ENCODE peak calls at places on chromosomes 2 and 18, in four cellular contexts. X is fibroblast of mammary gland, H is NCI-H774, L is tibial nerve. J is an unnamed sample.

GRCh38 chr2:162833345-162833744 is 5.2 kb downstream of the KCNH7 start:
- DNase-seq in X (no peak), L (no peak), H (no peak), J (no peak)

GRCh38 chr2:149490296-149490695 is 97.3 kb downstream of the MMADHC start:
- DNase-seq in X (peak), L (no peak), H (no peak), J (no peak)

GRCh38 chr2:66582364-66582974 is 147.5 kb downstream of the MEIS1 start:
- DNase-seq in X (no peak), H (no peak), L (no peak), J (no peak)

GRCh38 chr2:3953117-3953516 is 249.7 kb downstream of the DCDC2C start:
- DNase-seq in H (no peak), X (no peak), L (no peak), J (no peak)

GRCh38 chr2:197891897-197892442 is 87.6 kb downstream of the PLCL1 start:
- DNase-seq in L (no peak), X (no peak), H (no peak), J (no peak)

GRCh38 chr2:167196461-167197252 is 308.4 kb downstream of the XIRP2 start:
- DNase-seq in L (no peak), X (peak), H (peak), J (no peak)

GRCh38 chr2:240151477-240152031 is 11.1 kb upstream of the OTOS start:
- DNase-seq in H (no peak), L (no peak), X (no peak), J (no peak)

GRCh38 chr2:225400060-225400511 is 576 bp downstream of the NYAP2 start:
- DNase-seq in L (no peak), H (peak), X (peak), J (no peak)

GRCh38 chr18:23106575-23106974 is 28.7 kb upstream of the CABLES1 start:
- DNase-seq in H (no peak), X (peak), L (no peak), J (peak)

GRCh38 chr2:9686061-9686460 is 55.3 kb upstream of the YWHAQ start:
- DNase-seq in H (no peak), L (no peak), X (no peak), J (no peak)

GRCh38 chr2:134398300-134398699 is 144.4 kb downstream of the MGAT5 start:
- DNase-seq in L (no peak), H (no peak), X (peak), J (no peak)

GRCh38 chr2:20474757-20475566 is 28.1 kb downstream of the RHOB start:
- DNase-seq in L (no peak), H (no peak), X (no peak), J (no peak)

GRCh38 chr2:160657206-160657605 is 163.6 kb upstream of the RBMS1 start:
- DNase-seq in L (no peak), H (no peak), X (peak), J (no peak)

GRCh38 chr2:3612639-3613523 is 18.0 kb downstream of the COLEC11 start:
- DNase-seq in H (no peak), X (no peak), L (no peak), J (peak)

GRCh38 chr2:98334439-98335078 is 11.7 kb upstream of the CNGA3 start:
- DNase-seq in X (peak), H (peak), L (no peak), J (no peak)

GRCh38 chr18:76874643-76875389 is 52.5 kb downstream of the ZNF236 start:
- DNase-seq in L (no peak), X (no peak), H (no peak), J (no peak)

GRCh38 chr2:25417715-25418369 is 76.1 kb upstream of the DNMT3A start:
- DNase-seq in H (no peak), L (no peak), X (peak), J (no peak)

GRCh38 chr2:172972005-172972619 is 103.5 kb upstream of the MAP3K20 start:
- DNase-seq in L (no peak), X (peak), H (no peak), J (no peak)

GRCh38 chr2:109466674-109467575 is 146.8 kb downstream of the SEPTIN10 start:
- DNase-seq in H (no peak), X (no peak), L (no peak), J (no peak)

GRCh38 chr18:22698711-22699110 is 234.4 kb upstream of the RBBP8 start:
- DNase-seq in H (no peak), X (no peak), L (no peak), J (no peak)

J was measured in ascending aorta.